ENCODE peak calls at places on chromosomes 5 and 9, in seven cellular contexts. X is A549; L is astrocyte; K is CD8-positive, alpha-beta T cell; A is lower lobe of right lung; Z is IMR-90; Y is heart right ventricle. E is an unnamed sample.

GRCh38 chr5:9947231-9947693 is 302.4 kb downstream of the ATPSCKMT start:
- DNase-seq in X (no peak), L (peak), K (no peak), A (no peak), Z (no peak), Y (no peak), E (no peak)

GRCh38 chr9:90915693-90916092 is 114.1 kb downstream of the SYK start:
- DNase-seq in X (peak), L (no peak), K (no peak), A (no peak), Z (peak), Y (no peak), E (peak)

GRCh38 chr5:108615216-108615615 is 132.5 kb upstream of the FER start:
- DNase-seq in X (no peak), L (no peak), K (no peak), A (no peak), Z (peak), Y (no peak), E (no peak)

GRCh38 chr5:59038169-59039002 is 455.5 kb downstream of the RAB3C start:
- DNase-seq in X (peak), L (no peak), K (no peak), A (no peak), Z (peak), Y (no peak), E (no peak)

GRCh38 chr9:135648494-135649410 is 9.4 kb upstream of the GLT6D1 start:
- DNase-seq in X (no peak), L (no peak), K (no peak), A (no peak), Z (no peak), Y (no peak), E (peak)

GRCh38 chr5:122736086-122736485 is 38.8 kb upstream of the SNX2 start:
- DNase-seq in X (no peak), L (no peak), K (no peak), A (no peak), Z (no peak), Y (no peak), E (no peak)

GRCh38 chr9:90893706-90894105 is 92.1 kb downstream of the SYK start:
- DNase-seq in X (no peak), L (no peak), K (no peak), A (no peak), Z (no peak), Y (no peak), E (peak)

GRCh38 chr5:125258610-125259009 is 512.2 kb upstream of the ZNF608 start:
- DNase-seq in X (no peak), L (no peak), K (no peak), A (no peak), Z (no peak), Y (no peak), E (no peak)

GRCh38 chr9:582775-583174 is 258.7 kb upstream of the DMRT1 start:
- DNase-seq in X (no peak), L (no peak), K (no peak), A (no peak), Z (no peak), Y (no peak), E (no peak)

GRCh38 chr5:56561-57290 is 35.2 kb upstream of the PLEKHG4B start:
- DNase-seq in X (peak), L (peak), K (no peak), A (no peak), Z (peak), Y (no peak), E (peak)

GRCh38 chr5:142494119-142494518 is 169.3 kb upstream of the SPRY4 start:
- DNase-seq in X (no peak), L (no peak), K (no peak), A (no peak), Z (no peak), Y (no peak), E (no peak)

GRCh38 chr9:97502222-97502983 is 937 bp downstream of the TMOD1 start:
- DNase-seq in X (no peak), L (no peak), K (no peak), A (peak), Z (no peak), Y (peak), E (peak)

GRCh38 chr9:118711843-118712242 is 657.4 kb downstream of the BRINP1 start:
- DNase-seq in X (no peak), L (no peak), K (no peak), A (no peak), Z (no peak), Y (no peak), E (no peak)

GRCh38 chr5:171616002-171616780 is 169.4 kb upstream of the SMIM23 start:
- DNase-seq in X (no peak), L (no peak), K (no peak), A (no peak), Z (no peak), Y (no peak), E (peak)

GRCh38 chr5:61202213-61202612 is 39.9 kb upstream of the SMIM15 start:
- DNase-seq in X (no peak), L (peak), K (no peak), A (no peak), Z (peak), Y (no peak), E (no peak)

GRCh38 chr5:157924931-157925729 is 66.2 kb upstream of the CLINT1 start:
- DNase-seq in X (peak), L (no peak), K (no peak), A (no peak), Z (no peak), Y (no peak), E (no peak)

GRCh38 chr5:136132087-136132486 is 558 bp upstream of the SMAD5 start:
- DNase-seq in X (peak), L (no peak), K (no peak), A (no peak), Z (no peak), Y (peak), E (peak)

GRCh38 chr9:9746826-9747225 is 866.0 kb downstream of the PTPRD start:
- DNase-seq in X (no peak), L (no peak), K (no peak), A (no peak), Z (no peak), Y (no peak), E (no peak)

GRCh38 chr9:31323726-31324444 is 1060.6 kb upstream of the ACO1 start:
- DNase-seq in X (no peak), L (no peak), K (no peak), A (no peak), Z (no peak), Y (no peak), E (no peak)

GRCh38 chr5:53250151-53250550 is 140.6 kb upstream of the MOCS2 start:
- DNase-seq in X (no peak), L (no peak), K (no peak), A (no peak), Z (no peak), Y (no peak), E (no peak)

GRCh38 chr5:161535762-161536161 is 10.8 kb downstream of the GABRB2 start:
- DNase-seq in X (no peak), L (no peak), K (no peak), A (no peak), Z (no peak), Y (no peak), E (peak)
- TF ChIP-seq CTCF in X (no peak), L (no peak), K (no peak), A (no peak), Z (no peak), Y (no peak), E (peak)

DNA sequence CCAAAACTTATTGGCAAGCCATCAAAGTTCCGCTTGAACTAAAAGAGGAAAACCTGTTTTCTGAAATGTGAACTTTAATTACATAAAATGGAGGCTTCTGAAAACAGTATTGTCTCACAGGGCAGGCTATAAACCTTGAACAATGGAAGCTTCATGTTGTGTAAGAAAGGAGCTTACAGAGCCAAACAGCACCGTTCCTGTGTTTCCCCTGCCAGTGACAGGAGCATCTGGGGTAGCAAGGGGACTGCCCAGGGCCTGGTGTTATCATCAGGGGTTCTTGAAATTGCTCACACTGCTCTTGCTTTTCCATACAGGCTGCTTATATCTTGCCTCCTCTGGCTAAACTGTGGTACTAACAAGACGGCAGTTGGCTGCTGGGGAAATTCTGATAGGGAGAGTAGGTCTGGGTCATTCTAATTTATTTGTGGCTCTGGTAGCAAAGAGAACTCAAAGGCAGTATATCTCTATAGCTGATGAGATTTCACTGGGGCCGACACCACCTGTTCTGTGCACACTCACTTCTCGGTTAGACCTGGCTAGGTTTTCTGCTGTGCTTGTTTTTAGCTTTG is 40.4 kb downstream of the BASP1 start:
- DNase-seq in X (no peak), L (no peak), K (no peak), A (no peak), Z (peak), Y (no peak), E (no peak)
- H3K27ac ChIP-seq in X (peak), L (peak), K (no peak), A (no peak), Z (peak), Y (no peak), E (no peak)

GRCh38 chr9:115261656-115262081 is 143.7 kb upstream of the TNC start:
- DNase-seq in X (peak), L (peak), K (no peak), A (no peak), Z (peak), Y (no peak), E (no peak)
- H3K4me3 ChIP-seq in X (no peak), L (no peak), K (no peak), A (no peak), Z (no peak), Y (no peak), E (no peak)

GRCh38 chr9:130932220-130933069 is 6.6 kb downstream of the FIBCD1 start:
- DNase-seq in X (no peak), L (no peak), K (no peak), A (no peak), Z (peak), Y (peak), E (peak)

GRCh38 chr9:130934246-130934645 is 4.8 kb downstream of the FIBCD1 start:
- DNase-seq in X (no peak), L (no peak), K (no peak), A (no peak), Z (no peak), Y (no peak), E (no peak)

GRCh38 chr9:130934702-130935659 is 4.1 kb downstream of the FIBCD1 start:
- DNase-seq in X (no peak), L (no peak), K (no peak), A (no peak), Z (no peak), Y (no peak), E (peak)

GRCh38 chr9:130931508-130932150 is 7.4 kb downstream of the FIBCD1 start:
- DNase-seq in X (no peak), L (no peak), K (no peak), A (no peak), Z (no peak), Y (no peak), E (no peak)

DNA sequence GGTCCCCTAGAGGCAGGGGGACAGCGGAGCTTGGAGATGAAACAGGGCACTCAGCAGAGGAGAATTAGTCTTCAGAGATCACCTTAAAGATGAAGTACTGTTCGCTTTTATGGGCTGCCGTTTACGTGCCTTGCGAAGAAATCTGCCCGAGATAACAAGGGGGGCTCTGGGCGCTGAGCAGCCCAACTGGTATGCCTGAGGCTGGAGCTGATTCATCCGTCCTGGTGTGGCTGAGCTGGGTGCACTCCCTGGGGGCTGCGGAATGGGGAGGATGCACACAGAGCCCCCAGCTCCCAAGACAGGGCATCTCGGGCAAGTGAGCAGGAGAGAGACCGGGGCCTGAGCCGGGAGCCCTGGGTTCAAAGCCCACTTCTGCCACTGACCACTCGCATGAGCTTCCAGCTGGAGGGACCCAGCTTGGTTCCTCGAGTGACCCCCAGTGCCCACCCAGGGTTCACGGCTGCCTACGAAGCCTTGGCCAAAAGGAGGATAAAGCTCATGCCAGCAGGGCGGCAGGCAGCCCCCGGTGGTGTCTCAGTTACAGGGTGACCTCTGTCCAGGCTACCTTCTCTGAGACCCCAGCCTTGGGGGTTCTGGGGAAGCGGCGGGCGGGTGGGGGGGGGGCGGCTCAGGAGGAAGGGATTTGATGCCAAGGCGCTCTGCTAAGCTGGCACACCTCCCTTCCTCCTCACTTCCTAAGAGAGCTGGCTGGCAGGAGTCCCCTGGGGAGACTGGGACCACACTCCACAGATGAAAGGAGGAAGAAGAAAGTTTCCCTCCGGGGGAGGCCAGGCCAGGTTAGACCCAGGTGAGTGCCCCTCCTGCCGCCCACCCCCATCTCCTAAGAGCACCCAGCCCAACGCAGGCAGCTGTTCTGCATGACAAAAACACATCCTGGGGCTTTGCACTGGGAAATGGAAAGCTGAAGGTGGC is 5.7 kb downstream of the FIBCD1 start:
- DNase-seq in X (no peak), L (peak), K (no peak), A (no peak), Z (peak), Y (no peak), E (no peak)
- TF ChIP-seq CTCF in X (no peak), L (no peak), K (no peak), A (no peak), Z (no peak), Y (no peak), E (no peak)

GRCh38 chr9:104885818-104886709 is 41.9 kb downstream of the ABCA1 start:
- DNase-seq in X (no peak), L (no peak), K (no peak), A (no peak), Z (no peak), Y (no peak), E (peak)
- H3K27ac ChIP-seq in X (no peak), L (no peak), K (no peak), A (no peak), Z (no peak), Y (no peak), E (no peak)

GRCh38 chr9:110126457-110126856 is 81.5 kb downstream of the C9orf152 start:
- DNase-seq in X (no peak), L (no peak), K (no peak), A (no peak), Z (no peak), Y (no peak), E (no peak)

GRCh38 chr9:110125763-110126351 is 82.1 kb downstream of the C9orf152 start:
- DNase-seq in X (no peak), L (peak), K (no peak), A (no peak), Z (peak), Y (no peak), E (no peak)

GRCh38 chr9:110123364-110124095 is 84.4 kb downstream of the C9orf152 start:
- DNase-seq in X (peak), L (peak), K (no peak), A (no peak), Z (peak), Y (no peak), E (no peak)

GRCh38 chr9:110126986-110127864 is 80.7 kb downstream of the C9orf152 start:
- DNase-seq in X (no peak), L (peak), K (no peak), A (peak), Z (peak), Y (peak), E (peak)

DNA sequence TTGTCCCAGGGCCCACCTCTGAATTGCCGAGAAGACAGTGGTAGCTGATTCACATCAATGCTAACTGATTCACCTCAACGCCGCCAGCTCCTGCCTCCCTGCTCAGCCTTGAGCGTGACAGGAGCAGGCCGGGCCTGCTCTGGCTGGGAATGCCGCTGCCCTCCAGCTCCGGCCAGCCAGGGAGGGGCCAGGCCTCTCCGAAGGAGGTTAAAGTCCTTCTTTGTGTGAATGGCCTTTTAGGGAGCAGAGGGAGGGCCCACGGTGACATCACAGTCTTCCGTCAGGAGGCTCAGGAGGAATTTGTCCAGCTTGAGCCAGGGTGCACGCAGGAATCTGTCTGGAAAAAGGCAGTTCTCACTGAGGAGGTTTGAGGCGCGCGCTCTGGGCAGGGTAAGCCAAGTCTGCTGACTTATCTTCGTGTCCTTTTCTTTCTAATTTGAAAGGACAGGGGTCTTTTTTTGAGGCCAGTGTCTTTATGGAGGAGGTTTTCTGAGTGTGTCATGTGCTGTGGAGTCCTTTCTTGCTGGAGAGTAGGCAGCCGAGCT is 82.7 kb downstream of the C9orf152 start:
- DNase-seq in X (peak), L (peak), K (no peak), A (peak), Z (peak), Y (peak), E (peak)
- H3K4me3 ChIP-seq in X (peak), L (peak), K (no peak), A (peak), Z (peak), Y (peak), E (peak)

DNA sequence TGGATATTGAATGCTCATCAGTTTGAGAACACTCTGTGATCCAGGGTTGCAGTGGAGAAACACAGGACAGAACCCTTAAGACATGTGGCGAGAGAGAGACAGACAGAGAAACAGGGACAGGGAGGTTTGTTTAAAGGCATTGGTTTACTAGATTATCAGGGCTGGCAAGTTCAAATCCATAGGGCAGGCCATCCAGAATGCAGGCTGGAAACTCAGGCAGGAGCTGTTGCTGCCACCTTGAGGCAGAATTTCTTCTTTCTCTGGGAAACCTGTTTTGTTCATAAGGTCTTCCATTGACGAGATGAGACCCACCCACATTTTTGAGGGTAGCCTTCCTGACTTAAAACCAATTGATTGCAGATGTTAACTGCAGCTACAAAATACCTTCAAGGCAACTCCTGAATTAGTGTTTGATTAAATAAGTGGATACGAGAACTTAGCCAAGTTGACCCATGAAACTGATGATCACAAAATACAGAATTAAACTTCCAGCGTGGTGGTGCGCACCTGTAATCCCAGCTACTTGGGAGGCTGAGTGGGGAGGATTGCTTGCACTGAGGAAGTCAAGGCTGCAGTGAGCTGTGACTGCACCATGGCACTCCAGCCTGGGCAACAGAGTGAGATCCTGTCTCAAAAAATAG is 55.9 kb downstream of the NSUN2 start:
- DNase-seq in X (peak), L (peak), K (no peak), A (no peak), Z (peak), Y (no peak), E (peak)
- TF ChIP-seq CTCF in X (peak), L (peak), K (no peak), A (peak), Z (peak), Y (peak), E (peak)

GRCh38 chr9:96186601-96187011 is 115.4 kb downstream of the HSD17B3 start:
- DNase-seq in X (no peak), L (peak), K (no peak), A (peak), Z (no peak), Y (no peak), E (peak)
- H3K27ac ChIP-seq in X (no peak), L (no peak), K (no peak), A (peak), Z (no peak), Y (no peak), E (no peak)

GRCh38 chr5:2751592-2752021 is at the start of gene IRX2:
- DNase-seq in X (peak), L (peak), K (no peak), A (peak), Z (peak), Y (peak), E (peak)
- H3K4me3 ChIP-seq in X (peak), L (peak), K (no peak), A (peak), Z (peak), Y (peak), E (peak)

E was measured in endodermal cell.